ENCODE peak calls at places on chromosomes 16 and 17, in eight cellular contexts. M is stimulated activated CD4-positive, alpha-beta T cell treated with anti-CD3 and anti-CD28 coated beads, Interleukin-2, amount 100 ng/mL, for 24 hours; F is H9; D is adrenal gland; E is NCI-H146; C is left ventricle myocardium inferior; Y is skeletal muscle cell; K is H1. T is an unnamed sample.
A peak's percentile ranks its signal among the peaks of the same experiment; 100 is the strongest.

GRCh38 chr16:19400709-19401108 is 17.0 kb upstream of the TMC5 start:
- DNase-seq in M (no peak), F (peak; percentile 49), D (peak; percentile 4), E (peak; percentile 28), C (no peak), Y (no peak), K (peak; percentile 55), T (no peak)

GRCh38 chr16:66516172-66516807 is 33.6 kb downstream of the TK2 start:
- DNase-seq in M (no peak), F (no peak), D (no peak), E (no peak), C (no peak), Y (no peak), K (no peak), T (no peak)

GRCh38 chr17:73192219-73192893 is 499 bp upstream of the COG1 start:
- DNase-seq in M (peak; percentile 72), F (peak; percentile 83), D (peak; percentile 60), E (peak; percentile 88), C (peak; percentile 65), Y (no peak), K (peak; percentile 77), T (peak; percentile 77)

GRCh38 chr16:24430937-24431760 is 108.2 kb upstream of the RBBP6 start:
- DNase-seq in M (no peak), F (no peak), D (no peak), E (no peak), C (no peak), Y (no peak), K (no peak), T (no peak)

GRCh38 chr16:64589836-64590235 is 532.0 kb downstream of the CDH11 start:
- DNase-seq in M (no peak), F (no peak), D (no peak), E (no peak), C (no peak), Y (peak; percentile 55), K (no peak), T (no peak)

GRCh38 chr16:85517780-85518179 is 95.3 kb upstream of the GSE1 start:
- DNase-seq in M (no peak), F (no peak), D (no peak), E (no peak), C (no peak), Y (no peak), K (no peak), T (no peak)

GRCh38 chr16:56807011-56807675 is 57.9 kb upstream of the SLC12A3 start:
- DNase-seq in M (no peak), F (no peak), D (no peak), E (no peak), C (no peak), Y (no peak), K (no peak), T (no peak)

GRCh38 chr16:31713945-31714898 is 159.4 kb upstream of the ZNF267 start:
- DNase-seq in M (no peak), F (peak; percentile 66), D (no peak), E (peak; percentile 31), C (no peak), Y (no peak), K (peak; percentile 69), T (peak; percentile 38)

GRCh38 chr16:48013476-48013875 is 142.3 kb downstream of the ABCC12 start:
- DNase-seq in M (no peak), F (no peak), D (no peak), E (no peak), C (no peak), Y (no peak), K (no peak), T (no peak)

GRCh38 chr17:17702821-17703607 is 21.8 kb downstream of the RAI1 start:
- DNase-seq in M (no peak), F (peak; percentile 90), D (peak; percentile 70), E (no peak), C (peak; percentile 42), Y (no peak), K (no peak), T (no peak)

GRCh38 chr17:77312786-77313599 is 172.2 kb downstream of the SEC14L1 start:
- DNase-seq in M (no peak), F (no peak), D (peak; percentile 77), E (no peak), C (peak; percentile 68), Y (peak; percentile 67), K (no peak), T (no peak)

GRCh38 chr17:1095093-1095852 is 84.5 kb downstream of the ABR start:
- DNase-seq in M (no peak), F (no peak), D (peak; percentile 53), E (no peak), C (peak; percentile 49), Y (no peak), K (no peak), T (no peak)

GRCh38 chr17:47851764-47852112 is 775 bp upstream of the SP6 start:
- DNase-seq in M (no peak), F (peak; percentile 79), D (no peak), E (no peak), C (no peak), Y (no peak), K (peak; percentile 75), T (no peak)

GRCh38 chr17:4948997-4949320 is 629 bp upstream of the PFN1 start:
- DNase-seq in M (peak; percentile 78), F (peak; percentile 90), D (peak; percentile 83), E (peak; percentile 87), C (peak; percentile 87), Y (peak; percentile 80), K (peak; percentile 85), T (peak; percentile 85)

T was measured in activated CD8-positive, alpha-beta T cell treated with anti-CD3 and anti-CD28 coated beads for 36 hours.